ENCODE peak calls at places on chromosomes 12 and 14, in five cellular contexts. C, O, S, U and J are unnamed samples.
A peak's percentile ranks its signal among the peaks of the same experiment; 100 is the strongest.

GRCh38 chr12:3882896-3883564 is 9.8 kb upstream of the PARP11 start:
- DNase-seq in C (no peak), O (peak; percentile 38), S (peak; percentile 9), U (no peak), J (no peak)

GRCh38 chr12:109920266-109920780 is 20.2 kb downstream of the TCHP start:
- DNase-seq in C (no peak), O (no peak), S (no peak), U (peak; percentile 53), J (no peak)

GRCh38 chr12:66087365-66087943 is 43.1 kb downstream of the LLPH start:
- DNase-seq in C (no peak), O (peak; percentile 48), S (peak; percentile 84), U (peak; percentile 80), J (peak; percentile 35)

GRCh38 chr12:64390275-64390851 is at the start of gene C12orf56:
- DNase-seq in C (no peak), O (no peak), S (no peak), U (no peak), J (no peak)

GRCh38 chr12:89895591-89895990 is 187.0 kb upstream of the ATP2B1 start:
- DNase-seq in C (no peak), O (no peak), S (no peak), U (no peak), J (no peak)

GRCh38 chr14:23095196-23096108 is at the start of gene C14orf119:
- DNase-seq in C (peak; percentile 99), O (peak; percentile 100), S (peak; percentile 99), U (peak; percentile 96), J (peak; percentile 99)

GRCh38 chr12:95218852-95219171 is 1.2 kb downstream of the VEZT start:
- DNase-seq in C (no peak), O (peak; percentile 74), S (peak; percentile 22), U (no peak), J (no peak)

GRCh38 chr14:32933623-32933942 is 5.1 kb upstream of the NPAS3 start:
- DNase-seq in C (no peak), O (no peak), S (peak; percentile 51), U (no peak), J (no peak)

GRCh38 chr12:52506858-52507715 is 13.1 kb downstream of the KRT5 start:
- DNase-seq in C (no peak), O (peak; percentile 29), S (peak; percentile 72), U (no peak), J (no peak)

GRCh38 chr12:84911331-84912190 is 1.0 kb downstream of the SLC6A15 start:
- DNase-seq in C (no peak), O (no peak), S (peak; percentile 43), U (peak; percentile 77), J (peak; percentile 78)

GRCh38 chr14:75138492-75138891 is 11.6 kb upstream of the NEK9 start:
- DNase-seq in C (no peak), O (peak; percentile 67), S (no peak), U (no peak), J (no peak)

GRCh38 chr14:50875359-50876090 is 3.7 kb downstream of the ABHD12B start:
- DNase-seq in C (peak; percentile 78), O (peak; percentile 96), S (no peak), U (no peak), J (no peak)

GRCh38 chr14:105384041-105384557 is 14.2 kb upstream of the TEX22 start:
- DNase-seq in C (no peak), O (no peak), S (no peak), U (peak; percentile 72), J (no peak)

GRCh38 chr12:73506611-73507010 is 1031.0 kb upstream of the ATXN7L3B start:
- DNase-seq in C (no peak), O (no peak), S (no peak), U (no peak), J (no peak)
- H3K4me3 ChIP-seq in C (no peak overlapping the region), O (no peak overlapping the region), S (no peak overlapping the region), U (no peak overlapping the region), J (no peak overlapping the region)

GRCh38 chr12:113207621-113208040 is 13.6 kb upstream of the TPCN1 start:
- DNase-seq in C (no peak), O (peak; percentile 74), S (no peak), U (peak; percentile 52), J (no peak)
- H3K4me3 ChIP-seq in C (peak overlapping the region; percentile 16), O (peak overlapping the region; percentile 59), S (no peak overlapping the region), U (no peak overlapping the region), J (no peak overlapping the region)

GRCh38 chr14:68792830-68793733 is at the start of gene ZFP36L1:
- DNase-seq in C (peak; percentile 85), O (peak; percentile 94), S (peak; percentile 93), U (peak; percentile 96), J (peak; percentile 94)

GRCh38 chr14:68792022-68792829 is 641 bp downstream of the ZFP36L1 start:
- DNase-seq in C (no peak), O (peak; percentile 61), S (peak; percentile 45), U (no peak), J (no peak)

GRCh38 chr14:68794130-68794855 is 1.4 kb upstream of the ZFP36L1 start:
- DNase-seq in C (no peak), O (peak; percentile 76), S (peak; percentile 71), U (peak; percentile 96), J (no peak)

GRCh38 chr14:68794856-68795601 is 2.2 kb upstream of the ZFP36L1 start:
- DNase-seq in C (no peak), O (peak; percentile 59), S (peak; percentile 47), U (no peak), J (no peak)

DNA sequence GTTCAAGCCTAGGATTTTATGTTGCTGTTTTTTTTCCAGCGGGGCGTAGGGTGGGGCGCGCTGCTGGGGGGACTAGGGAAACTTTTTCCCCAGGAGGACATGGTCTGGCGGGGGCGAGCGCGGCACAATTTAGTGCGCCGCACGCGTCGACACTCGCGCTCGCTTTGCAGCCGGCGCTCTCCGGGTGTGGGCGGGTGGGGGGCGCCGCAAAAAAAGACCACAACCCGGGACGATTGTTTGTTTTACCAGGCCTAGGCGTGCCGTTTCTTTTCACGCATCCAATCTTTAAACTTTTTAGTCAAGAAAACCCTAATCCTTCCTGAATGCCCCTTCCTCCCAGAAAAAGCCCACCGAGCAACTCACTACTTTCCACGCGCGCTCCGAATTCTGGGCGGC is 865 bp upstream of the ZFP36L1 start:
- DNase-seq in C (no peak), O (peak; percentile 72), S (no peak), U (peak; percentile 88), J (no peak)
- H3K4me3 ChIP-seq in C (peak overlapping the region; percentile 97), O (peak overlapping the region; percentile 87), S (peak overlapping the region; percentile 90), U (peak overlapping the region; percentile 73), J (peak overlapping the region; percentile 96)

DNA sequence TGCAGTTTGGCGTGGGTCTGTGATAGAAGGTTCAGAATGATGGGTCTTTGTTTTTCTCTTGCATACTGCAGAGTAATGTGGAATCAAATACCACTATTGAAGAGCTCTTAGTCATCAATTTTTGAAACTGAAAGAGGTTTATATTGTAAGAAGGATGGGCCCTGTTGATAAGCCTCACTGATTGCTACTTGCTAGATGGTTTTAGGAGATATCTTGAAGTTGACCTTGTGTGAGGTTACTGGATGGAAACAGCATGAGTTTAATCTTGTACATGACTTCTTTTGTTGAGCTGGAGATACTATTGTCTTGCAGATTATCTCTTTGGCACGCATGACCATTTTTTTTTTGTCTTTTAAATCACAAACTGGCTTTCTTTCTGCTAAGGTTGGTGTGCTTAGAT is 13.8 kb downstream of the BICD1 start:
- DNase-seq in C (no peak), O (no peak), S (no peak), U (no peak), J (no peak)
- H3K4me3 ChIP-seq in C (no peak overlapping the region), O (no peak overlapping the region), S (no peak overlapping the region), U (no peak overlapping the region), J (no peak overlapping the region)